ENCODE peak calls at places on chromosomes 2 and 18, in four cellular contexts. E, H, W and L are unnamed samples.

GRCh38 chr2:9982248-9982647 is 30.8 kb downstream of the GRHL1 start:
- DNase-seq in E (peak; percentile 93), H (no peak), W (no peak), L (no peak)

GRCh38 chr2:47230418-47230817 is 75.3 kb upstream of the STPG4 start:
- DNase-seq in E (peak; percentile 29), H (no peak), W (no peak), L (no peak)

GRCh38 chr18:63188063-63188462 is 131.5 kb downstream of the BCL2 start:
- DNase-seq in E (no peak), H (no peak), W (no peak), L (no peak)

GRCh38 chr2:101442042-101442666 is 32.8 kb downstream of the RFX8 start:
- DNase-seq in E (peak; percentile 63), H (no peak), W (no peak), L (no peak)

GRCh38 chr2:70887550-70888229 is 48.0 kb upstream of the ATP6V1B1 start:
- DNase-seq in E (no peak), H (no peak), W (no peak), L (no peak)

GRCh38 chr2:230981704-230982103 is 14.2 kb upstream of the SPATA3 start:
- DNase-seq in E (no peak), H (no peak), W (no peak), L (no peak)

GRCh38 chr2:111236027-111236426 is 115.3 kb downstream of the BCL2L11 start:
- DNase-seq in E (no peak), H (no peak), W (no peak), L (no peak)

GRCh38 chr2:205868773-205869333 is 186.6 kb downstream of the NRP2 start:
- DNase-seq in E (peak; percentile 61), H (no peak), W (no peak), L (no peak)

GRCh38 chr2:159595410-159596046 is 20.8 kb downstream of the BAZ2B start:
- DNase-seq in E (peak; percentile 35), H (no peak), W (no peak), L (no peak)

GRCh38 chr18:10421859-10422258 is 32.6 kb upstream of the APCDD1 start:
- DNase-seq in E (peak; percentile 69), H (no peak), W (no peak), L (no peak)

GRCh38 chr2:150134223-150134858 is 353.1 kb downstream of the RND3 start:
- DNase-seq in E (peak; percentile 51), H (no peak), W (no peak), L (no peak)

GRCh38 chr18:62505669-62506494 is 16.9 kb upstream of the ZCCHC2 start:
- DNase-seq in E (no peak), H (no peak), W (no peak), L (no peak)

GRCh38 chr2:6212516-6212915 is 520.3 kb downstream of the SOX11 start:
- DNase-seq in E (no peak), H (no peak), W (no peak), L (no peak)

GRCh38 chr2:20052229-20052871 is 922 bp upstream of the LAPTM4A start:
- DNase-seq in E (peak; percentile 41), H (peak; percentile 28), W (no peak), L (no peak)

GRCh38 chr2:191012845-191013616 is 940 bp downstream of the STAT1 start:
- DNase-seq in E (peak; percentile 30), H (no peak), W (no peak), L (no peak)
- H4K8ac ChIP-seq in E (peak overlapping the region; percentile 19), H (no peak overlapping the region), W (peak overlapping the region; percentile 92), L (no peak overlapping the region)

DNA sequence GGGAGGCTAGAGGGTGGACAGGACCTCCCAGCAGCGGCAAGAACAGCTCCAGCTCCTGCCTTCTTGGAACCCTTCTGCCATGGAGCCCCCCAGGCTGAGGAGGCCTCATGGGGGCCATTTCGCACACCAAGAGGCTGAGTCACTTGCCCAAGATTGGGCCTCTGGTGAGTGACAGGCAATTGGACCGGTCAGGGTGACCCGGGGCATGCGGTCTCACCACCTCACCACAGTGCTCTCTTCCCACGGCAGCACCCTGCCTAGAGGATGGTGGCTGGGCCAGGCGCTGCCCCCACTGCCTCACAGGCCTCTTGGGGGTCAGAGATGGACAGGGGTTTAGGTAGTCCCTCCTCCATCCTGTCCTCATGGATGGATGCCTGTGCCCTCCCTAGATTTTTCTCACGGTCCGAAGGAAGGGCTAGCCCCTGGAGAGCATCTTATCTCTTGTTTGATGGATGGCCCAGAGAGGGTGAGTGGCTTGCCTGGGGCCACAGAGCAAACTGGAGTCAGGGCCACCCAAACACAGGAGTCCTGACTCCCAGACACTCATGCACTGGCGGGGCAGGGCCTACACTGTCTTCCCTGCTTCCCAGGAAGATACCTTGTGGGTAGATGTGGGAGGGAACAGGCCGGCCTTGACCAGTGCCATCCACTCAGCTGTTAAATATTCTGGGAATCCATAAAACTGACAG is 119.2 kb downstream of the INHBB start:
- DNase-seq in E (no peak), H (no peak), W (no peak), L (no peak)
- H3K4me3 ChIP-seq in E (no peak overlapping the region), H (no peak overlapping the region), W (no peak overlapping the region), L (no peak overlapping the region)

DNA sequence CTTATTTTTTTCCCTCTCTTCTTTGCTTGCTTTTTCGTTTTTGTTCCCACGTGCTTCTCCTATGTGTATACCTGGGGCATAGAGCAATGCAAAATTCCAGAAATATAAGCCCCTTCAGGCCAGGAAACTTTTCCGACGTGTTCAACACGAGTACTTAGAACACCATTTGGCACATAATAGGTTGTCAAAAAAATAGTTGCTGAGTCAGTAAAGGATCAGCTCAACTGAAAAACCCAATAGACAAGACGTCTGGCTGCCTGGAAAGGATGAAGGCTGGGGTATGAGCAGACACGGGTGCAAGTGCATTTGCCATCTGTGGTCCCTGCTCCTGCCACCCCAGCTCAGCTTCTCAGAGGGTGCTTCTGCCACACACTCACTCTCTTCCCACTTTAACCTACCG is 823.0 kb upstream of the SOX11 start:
- DNase-seq in E (no peak), H (no peak), W (no peak), L (no peak)
- H4K8ac ChIP-seq in E (no peak overlapping the region), H (no peak overlapping the region), W (no peak overlapping the region), L (no peak overlapping the region)

DNA sequence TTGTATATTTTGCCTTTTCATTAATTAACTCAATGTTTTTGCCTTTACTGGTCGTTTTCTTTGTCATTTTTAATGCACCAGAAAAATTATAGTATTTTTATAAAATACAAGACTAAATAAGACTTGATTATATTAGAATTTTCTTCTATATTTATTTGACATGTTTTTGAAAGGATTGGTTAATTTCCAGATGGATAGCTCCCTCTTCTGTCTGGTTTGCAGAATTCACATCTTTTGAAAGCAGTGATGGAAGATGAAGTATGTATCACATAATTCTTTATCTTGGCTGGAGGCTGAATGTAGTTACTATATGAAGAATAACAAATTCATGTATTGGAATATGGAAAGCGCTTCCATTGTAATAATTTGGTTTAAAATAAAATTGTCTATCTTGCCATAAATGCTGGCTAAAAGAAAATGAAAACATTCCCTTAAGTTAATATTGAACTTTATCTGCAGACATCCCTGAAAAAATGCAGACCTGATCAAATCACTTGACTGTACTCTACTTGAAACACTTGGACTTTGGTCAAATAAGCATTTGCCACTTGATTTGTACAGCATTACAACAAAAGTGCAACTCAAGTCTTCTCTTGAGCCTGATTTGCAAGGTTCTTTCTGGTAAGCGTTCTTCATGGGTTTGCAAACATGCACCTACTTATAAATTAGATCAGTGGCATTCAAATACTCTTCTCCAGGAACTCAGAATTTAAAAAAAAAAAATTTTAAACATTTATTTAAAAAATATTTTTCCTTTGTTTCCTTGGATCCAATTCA is 86.4 kb upstream of the EFEMP1 start:
- DNase-seq in E (peak; percentile 70), H (peak; percentile 29), W (no peak), L (no peak)
- H3K4me3 ChIP-seq in E (no peak overlapping the region), H (no peak overlapping the region), W (no peak overlapping the region), L (no peak overlapping the region)

GRCh38 chr2:218367415-218368149 is 10.9 kb downstream of the CATIP start:
- DNase-seq in E (peak; percentile 32), H (peak; percentile 84), W (peak; percentile 34), L (peak; percentile 61)
- H4K8ac ChIP-seq in E (peak overlapping the region; percentile 72), H (peak overlapping the region; percentile 88), W (peak overlapping the region; percentile 15), L (peak overlapping the region; percentile 73)

GRCh38 chr2:16184945-16185660 is 244.8 kb downstream of the MYCN start:
- DNase-seq in E (no peak), H (peak; percentile 49), W (no peak), L (no peak)
- H3K4me3 ChIP-seq in E (no peak overlapping the region), H (no peak overlapping the region), W (no peak overlapping the region), L (no peak overlapping the region)

GRCh38 chr2:234982096-234982834 is 30.4 kb downstream of the SH3BP4 start:
- DNase-seq in E (no peak), H (no peak), W (no peak), L (no peak)
- H4K8ac ChIP-seq in E (peak overlapping the region; percentile 30), H (no peak overlapping the region), W (peak overlapping the region; percentile 4), L (no peak overlapping the region)

GRCh38 chr2:173286153-173286809 is 68.4 kb upstream of the CDCA7 start:
- DNase-seq in E (no peak), H (peak; percentile 25), W (no peak), L (no peak)
- H3K4me3 ChIP-seq in E (no peak overlapping the region), H (no peak overlapping the region), W (no peak overlapping the region), L (no peak overlapping the region)